ENCODE peak calls at places on chromosome 12, in eight cellular contexts. W, L, R, M, E, P, H and K are unnamed samples.

GRCh38 chr12:7188557-7189397 is 709 bp upstream of the PEX5 start:
- DNase-seq in W (peak; percentile 50), L (peak; percentile 39), R (peak; percentile 39), M (peak; percentile 57), E (peak; percentile 72), P (peak; percentile 76), H (peak; percentile 31), K (peak; percentile 57)

GRCh38 chr12:47781479-47782371 is 8.7 kb downstream of the SLC48A1 start:
- DNase-seq in W (no peak), L (no peak), R (no peak), M (no peak), E (no peak), P (no peak), H (no peak), K (no peak)

GRCh38 chr12:130394906-130395305 is 57.2 kb downstream of the PIWIL1 start:
- DNase-seq in W (no peak), L (no peak), R (no peak), M (no peak), E (no peak), P (no peak), H (no peak), K (no peak)

GRCh38 chr12:4934651-4935050 is 24.9 kb downstream of the KCNA1 start:
- DNase-seq in W (no peak), L (no peak), R (no peak), M (no peak), E (no peak), P (no peak), H (no peak), K (peak; percentile 12)

GRCh38 chr12:93156091-93156490 is 221.6 kb upstream of the NUDT4 start:
- DNase-seq in W (no peak), L (no peak), R (no peak), M (no peak), E (no peak), P (no peak), H (peak; percentile 87), K (peak; percentile 88)

GRCh38 chr12:115404761-115405470 is 720.9 kb upstream of the TBX3 start:
- DNase-seq in W (no peak), L (no peak), R (no peak), M (no peak), E (peak; percentile 75), P (peak; percentile 77), H (no peak), K (no peak)

GRCh38 chr12:6426882-6427671 is 17.7 kb upstream of the CD27 start:
- DNase-seq in W (no peak), L (peak; percentile 89), R (no peak), M (peak; percentile 86), E (no peak), P (no peak), H (no peak), K (no peak)

GRCh38 chr12:122097641-122098364 is 19.2 kb downstream of the MLXIP start:
- DNase-seq in W (no peak), L (no peak), R (no peak), M (no peak), E (peak; percentile 12), P (peak; percentile 58), H (peak; percentile 79), K (peak; percentile 85)

GRCh38 chr12:12265571-12266388 is 1.1 kb downstream of the LRP6 start:
- DNase-seq in W (peak; percentile 6), L (peak; percentile 8), R (no peak), M (peak; percentile 7), E (peak; percentile 37), P (peak; percentile 70), H (peak; percentile 3), K (no peak)

GRCh38 chr12:130396667-130397066 is 59.0 kb downstream of the PIWIL1 start:
- DNase-seq in W (no peak), L (no peak), R (no peak), M (no peak), E (no peak), P (no peak), H (no peak), K (no peak)

GRCh38 chr12:127271776-127272175 is 995.2 kb upstream of the TMEM132C start:
- DNase-seq in W (no peak), L (no peak), R (no peak), M (no peak), E (no peak), P (no peak), H (no peak), K (no peak)

GRCh38 chr12:114935658-114936057 is 251.7 kb upstream of the TBX3 start:
- DNase-seq in W (no peak), L (no peak), R (no peak), M (no peak), E (no peak), P (no peak), H (no peak), K (no peak)

GRCh38 chr12:4355150-4355842 is 24.2 kb downstream of the FGF23 start:
- DNase-seq in W (no peak), L (no peak), R (no peak), M (no peak), E (no peak), P (peak; percentile 9), H (no peak), K (no peak)

GRCh38 chr12:4272976-4273650 is 449 bp upstream of the CCND2 start:
- DNase-seq in W (no peak), L (no peak), R (no peak), M (no peak), E (no peak), P (no peak), H (no peak), K (no peak)

GRCh38 chr12:110234197-110235154 is 46.6 kb upstream of the ATP2A2 start:
- DNase-seq in W (no peak), L (no peak), R (no peak), M (no peak), E (no peak), P (peak; percentile 50), H (no peak), K (no peak)

GRCh38 chr12:46438256-46438655 is 65.7 kb upstream of the SLC38A2 start:
- DNase-seq in W (no peak), L (no peak), R (no peak), M (no peak), E (no peak), P (no peak), H (no peak), K (no peak)

GRCh38 chr12:102927220-102927619 is 10.2 kb upstream of the PAH start:
- DNase-seq in W (no peak), L (no peak), R (no peak), M (no peak), E (no peak), P (no peak), H (no peak), K (no peak)

GRCh38 chr12:31590730-31591307 is at the start of gene DENND5B:
- DNase-seq in W (peak; percentile 66), L (peak; percentile 70), R (no peak), M (no peak), E (peak; percentile 93), P (peak; percentile 75), H (peak; percentile 49), K (peak; percentile 81)

GRCh38 chr12:17992002-17992656 is 97.9 kb downstream of the RERGL start:
- DNase-seq in W (no peak), L (no peak), R (peak; percentile 36), M (no peak), E (peak; percentile 52), P (peak; percentile 69), H (peak; percentile 48), K (peak; percentile 4)

GRCh38 chr12:25384038-25384953 is 133.6 kb upstream of the KRAS start:
- DNase-seq in W (no peak), L (no peak), R (peak; percentile 5), M (no peak), E (no peak), P (no peak), H (no peak), K (no peak)

GRCh38 chr12:112116232-112117060 is 7.9 kb upstream of the NAA25 start:
- DNase-seq in W (peak; percentile 61), L (no peak), R (no peak), M (no peak), E (no peak), P (peak; percentile 90), H (peak; percentile 70), K (peak; percentile 56)

GRCh38 chr12:92341333-92341691 is 195.7 kb upstream of the BTG1 start:
- DNase-seq in W (no peak), L (no peak), R (no peak), M (no peak), E (no peak), P (no peak), H (no peak), K (no peak)

GRCh38 chr12:18158774-18159557 is 69.0 kb upstream of the RERGL start:
- DNase-seq in W (no peak), L (peak; percentile 4), R (no peak), M (peak; percentile 11), E (peak; percentile 37), P (peak; percentile 61), H (peak; percentile 4), K (no peak)

GRCh38 chr12:120399531-120399930 is 30.6 kb upstream of the MSI1 start:
- DNase-seq in W (no peak), L (no peak), R (no peak), M (no peak), E (no peak), P (peak; percentile 85), H (no peak), K (no peak)

GRCh38 chr12:57954768-57955167 is 13.4 kb downstream of the ATP23 start:
- DNase-seq in W (no peak), L (no peak), R (no peak), M (no peak), E (no peak), P (no peak), H (no peak), K (no peak)

GRCh38 chr12:46507766-46508165 is 135.2 kb upstream of the SLC38A2 start:
- DNase-seq in W (no peak), L (no peak), R (no peak), M (no peak), E (no peak), P (no peak), H (no peak), K (no peak)

GRCh38 chr12:59113831-59114273 is 193.5 kb upstream of the LRIG3 start:
- DNase-seq in W (peak; percentile 43), L (no peak), R (peak; percentile 35), M (no peak), E (peak; percentile 81), P (peak; percentile 93), H (peak; percentile 65), K (peak; percentile 73)

GRCh38 chr12:26963413-26963812 is 25.1 kb downstream of the FGFR1OP2 start:
- DNase-seq in W (no peak), L (no peak), R (no peak), M (no peak), E (no peak), P (peak; percentile 39), H (no peak), K (no peak)

GRCh38 chr12:50458606-50459005 is 46.2 kb upstream of the DIP2B start:
- DNase-seq in W (no peak), L (no peak), R (peak; percentile 8), M (no peak), E (peak; percentile 28), P (peak; percentile 40), H (no peak), K (no peak)

GRCh38 chr12:130281157-130281799 is 56.4 kb upstream of the PIWIL1 start:
- DNase-seq in W (no peak), L (no peak), R (no peak), M (peak; percentile 1), E (peak; percentile 79), P (no peak), H (no peak), K (no peak)

GRCh38 chr12:10160659-10161386 is 11.1 kb downstream of the OLR1 start:
- DNase-seq in W (no peak), L (no peak), R (no peak), M (no peak), E (no peak), P (no peak), H (no peak), K (no peak)

GRCh38 chr12:71295913-71296312 is 138.1 kb upstream of the TSPAN8 start:
- DNase-seq in W (no peak), L (no peak), R (peak; percentile 27), M (no peak), E (no peak), P (no peak), H (no peak), K (no peak)

GRCh38 chr12:40597133-40597532 is 95.1 kb upstream of the CNTN1 start:
- DNase-seq in W (no peak), L (no peak), R (no peak), M (no peak), E (no peak), P (no peak), H (no peak), K (no peak)

GRCh38 chr12:45732250-45732649 is 2.7 kb downstream of the ARID2 start:
- DNase-seq in W (no peak), L (no peak), R (no peak), M (peak; percentile 43), E (no peak), P (peak; percentile 32), H (no peak), K (no peak)